ENCODE peak calls at places on chromosomes 2 and 18, in five cellular contexts. One of them, this sample, is unnamed.

GRCh38 chr18:30971338-30971956 is 71.1 kb downstream of the DSC3 start:
- DNase-seq in testis: no peak
- DNase-seq in HCT116: peak; percentile 34
- DNase-seq in ovary: no peak
- DNase-seq in A549: peak; percentile 16
- DNase-seq in this sample: no peak

GRCh38 chr18:26458526-26459232 is 89.7 kb downstream of the KCTD1 start:
- DNase-seq in ovary: no peak
- DNase-seq in HCT116: no peak
- DNase-seq in testis: no peak
- DNase-seq in A549: no peak
- DNase-seq in this sample: no peak

GRCh38 chr2:29066989-29067605 is 7.2 kb downstream of the PCARE start:
- DNase-seq in A549: no peak
- DNase-seq in HCT116: no peak
- DNase-seq in ovary: no peak
- DNase-seq in testis: no peak
- DNase-seq in this sample: peak; percentile 91

GRCh38 chr2:48170281-48170680 is 264.0 kb upstream of the FBXO11 start:
- DNase-seq in ovary: no peak
- DNase-seq in HCT116: no peak
- DNase-seq in A549: no peak
- DNase-seq in testis: no peak
- DNase-seq in this sample: no peak

GRCh38 chr2:102206666-102207341 is 20.0 kb downstream of the IL1RL2 start:
- DNase-seq in A549: no peak
- DNase-seq in ovary: no peak
- DNase-seq in testis: no peak
- DNase-seq in HCT116: no peak
- DNase-seq in this sample: peak; percentile 63

GRCh38 chr2:202135111-202135874 is 62.2 kb downstream of the KIAA2012 start:
- DNase-seq in HCT116: no peak
- DNase-seq in ovary: peak; percentile 87
- DNase-seq in A549: peak; percentile 78
- DNase-seq in testis: peak; percentile 79
- DNase-seq in this sample: peak; percentile 71

GRCh38 chr2:218438601-218439000 is 19.7 kb downstream of the VIL1 start:
- DNase-seq in testis: peak; percentile 61
- DNase-seq in HCT116: no peak
- DNase-seq in A549: no peak
- DNase-seq in ovary: peak; percentile 49
- DNase-seq in this sample: no peak

GRCh38 chr18:24426398-24427294 is at the start of gene IMPACT:
- DNase-seq in ovary: peak; percentile 89
- DNase-seq in testis: peak; percentile 89
- DNase-seq in HCT116: peak; percentile 54
- DNase-seq in A549: peak; percentile 82
- DNase-seq in this sample: peak; percentile 94

GRCh38 chr2:222892321-222892720 is 31.5 kb downstream of the ACSL3 start:
- DNase-seq in ovary: no peak
- DNase-seq in A549: no peak
- DNase-seq in HCT116: no peak
- DNase-seq in testis: no peak
- DNase-seq in this sample: no peak

GRCh38 chr2:224927671-224928173 is 114.5 kb downstream of the DOCK10 start:
- DNase-seq in ovary: no peak
- DNase-seq in testis: no peak
- DNase-seq in HCT116: no peak
- DNase-seq in A549: peak; percentile 42
- DNase-seq in this sample: no peak

GRCh38 chr2:11515441-11516071 is 18.3 kb upstream of the GREB1 start:
- DNase-seq in testis: no peak
- DNase-seq in ovary: peak; percentile 60
- DNase-seq in HCT116: no peak
- DNase-seq in A549: no peak
- DNase-seq in this sample: no peak

GRCh38 chr2:191851159-191851558 is 4.3 kb upstream of the CAVIN2 start:
- DNase-seq in A549: no peak
- DNase-seq in testis: no peak
- DNase-seq in HCT116: no peak
- DNase-seq in ovary: no peak
- DNase-seq in this sample: no peak

GRCh38 chr2:240588006-240588655 is 1.6 kb downstream of the CAPN10 start:
- DNase-seq in testis: no peak
- DNase-seq in ovary: no peak
- DNase-seq in A549: no peak
- DNase-seq in HCT116: no peak
- DNase-seq in this sample: no peak

GRCh38 chr2:232688201-232688600 is 8.9 kb upstream of the GIGYF2 start:
- DNase-seq in testis: no peak
- DNase-seq in A549: no peak
- DNase-seq in HCT116: no peak
- DNase-seq in ovary: no peak
- DNase-seq in this sample: peak; percentile 56

GRCh38 chr2:150023044-150023443 is 435.5 kb upstream of the MMADHC start:
- DNase-seq in ovary: no peak
- DNase-seq in HCT116: no peak
- DNase-seq in testis: no peak
- DNase-seq in A549: no peak
- DNase-seq in this sample: no peak

GRCh38 chr2:219331560-219332213 is 857 bp downstream of the RESP18 start:
- DNase-seq in HCT116: no peak
- DNase-seq in A549: no peak
- DNase-seq in testis: peak; percentile 65
- DNase-seq in ovary: peak; percentile 54
- DNase-seq in this sample: no peak

GRCh38 chr2:129336276-129336675 is 643.2 kb upstream of the RAB6C start:
- DNase-seq in testis: no peak
- DNase-seq in A549: no peak
- DNase-seq in HCT116: no peak
- DNase-seq in ovary: no peak
- DNase-seq in this sample: no peak

GRCh38 chr2:129337076-129337475 is 642.4 kb upstream of the RAB6C start:
- DNase-seq in A549: no peak
- DNase-seq in testis: no peak
- DNase-seq in HCT116: no peak
- DNase-seq in ovary: no peak
- DNase-seq in this sample: no peak

GRCh38 chr2:129334128-129334527 is 645.3 kb upstream of the RAB6C start:
- DNase-seq in A549: no peak
- DNase-seq in HCT116: no peak
- DNase-seq in testis: no peak
- DNase-seq in ovary: no peak
- DNase-seq in this sample: no peak

GRCh38 chr2:129331638-129332037 is 647.8 kb upstream of the RAB6C start:
- DNase-seq in ovary: no peak
- DNase-seq in HCT116: no peak
- DNase-seq in A549: no peak
- DNase-seq in testis: no peak
- DNase-seq in this sample: no peak

DNA sequence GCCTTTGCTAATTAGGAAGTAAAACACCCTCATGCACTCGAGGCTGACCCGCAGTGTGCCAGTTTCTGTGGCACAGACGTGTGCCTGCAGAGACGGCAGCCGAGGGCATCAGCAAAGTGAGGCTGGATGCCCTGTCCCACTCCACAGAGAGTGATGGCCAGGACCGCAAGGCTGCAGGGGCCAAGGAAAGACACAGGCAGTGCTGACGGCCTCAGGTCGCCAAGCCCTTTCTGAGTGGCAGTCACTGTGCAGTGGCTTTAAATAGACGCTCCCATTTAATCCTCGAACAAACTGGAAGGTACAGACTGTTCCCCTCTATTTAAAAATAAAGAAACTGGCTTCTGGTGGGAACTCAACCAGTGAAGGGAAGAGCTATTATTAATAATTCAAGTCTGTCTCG is 644.8 kb upstream of the RAB6C start:
- DNase-seq in A549: no peak
- DNase-seq in ovary: no peak
- DNase-seq in testis: no peak
- DNase-seq in HCT116: no peak
- DNase-seq in this sample: no peak
- TF ChIP-seq POLR2A in A549: no peak
- TF ChIP-seq POLR2A in ovary: no peak
- TF ChIP-seq POLR2A in testis: no peak
- TF ChIP-seq POLR2A in HCT116: no peak
- TF ChIP-seq POLR2A in this sample: no peak

GRCh38 chr18:63366991-63367240 is at the start of gene KDSR:
- DNase-seq in HCT116: no peak
- DNase-seq in ovary: no peak
- DNase-seq in testis: no peak
- DNase-seq in A549: no peak
- DNase-seq in this sample: no peak

GRCh38 chr18:63366270-63366990 is 576 bp downstream of the KDSR start:
- DNase-seq in HCT116: peak; percentile 32
- DNase-seq in ovary: peak; percentile 56
- DNase-seq in A549: peak; percentile 52
- DNase-seq in testis: peak; percentile 37
- DNase-seq in this sample: peak; percentile 51

GRCh38 chr18:63365909-63366269 is 1.1 kb downstream of the KDSR start:
- DNase-seq in testis: peak; percentile 42
- DNase-seq in HCT116: no peak
- DNase-seq in ovary: no peak
- DNase-seq in A549: no peak
- DNase-seq in this sample: no peak

GRCh38 chr18:63368611-63369010 is 1.6 kb upstream of the KDSR start:
- DNase-seq in ovary: no peak
- DNase-seq in A549: no peak
- DNase-seq in HCT116: no peak
- DNase-seq in testis: no peak
- DNase-seq in this sample: no peak

DNA sequence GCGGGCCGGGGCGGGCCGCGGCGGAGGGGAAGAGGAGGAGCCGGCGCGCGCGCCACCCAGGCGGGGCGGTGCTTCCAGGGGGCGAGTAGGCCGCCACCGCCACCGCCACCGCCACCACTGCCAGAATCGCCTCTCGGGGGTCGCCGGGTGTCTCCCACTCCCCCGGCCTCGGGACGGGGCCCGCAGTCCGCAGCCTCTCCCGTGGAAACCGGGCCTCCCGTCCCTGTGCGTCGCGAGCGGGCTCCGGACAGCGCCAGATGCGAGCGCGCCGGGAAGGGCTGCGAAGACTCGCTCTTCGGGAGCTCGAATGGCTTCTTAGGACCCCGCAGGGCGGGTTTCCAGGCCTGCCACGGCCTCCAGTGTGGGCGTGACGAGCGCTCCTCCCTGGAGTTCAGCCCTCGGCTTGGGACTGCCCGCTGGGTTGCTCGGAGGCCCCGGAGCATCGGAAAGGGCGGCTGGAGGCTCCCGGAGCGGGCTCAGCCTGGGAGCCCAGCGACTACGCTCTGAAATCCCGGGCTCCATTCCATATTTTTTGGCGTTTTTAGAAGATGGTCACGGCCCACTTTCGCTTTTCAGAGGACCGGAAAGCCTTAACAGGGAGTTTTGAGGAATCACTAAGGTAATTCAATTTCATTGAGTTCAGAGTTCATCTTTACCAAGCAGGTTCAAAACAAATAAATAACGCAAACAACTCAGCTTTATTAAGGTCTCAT is 391 bp upstream of the KDSR start:
- DNase-seq in ovary: peak; percentile 96
- DNase-seq in HCT116: peak; percentile 94
- DNase-seq in A549: peak; percentile 96
- DNase-seq in testis: peak; percentile 96
- DNase-seq in this sample: peak; percentile 94
- TF ChIP-seq POLR2A in ovary: peak; percentile 88
- TF ChIP-seq POLR2A in HCT116: peak; percentile 89
- TF ChIP-seq POLR2A in A549: peak; percentile 77
- TF ChIP-seq POLR2A in testis: peak; percentile 3
- TF ChIP-seq POLR2A in this sample: no peak

GRCh38 chr18:3236470-3236869 is 11.1 kb upstream of the MYL12A start:
- DNase-seq in ovary: no peak
- DNase-seq in testis: no peak
- DNase-seq in A549: no peak
- DNase-seq in HCT116: no peak
- DNase-seq in this sample: no peak

GRCh38 chr18:3235846-3236245 is 11.8 kb upstream of the MYL12A start:
- DNase-seq in testis: no peak
- DNase-seq in A549: no peak
- DNase-seq in HCT116: no peak
- DNase-seq in ovary: no peak
- DNase-seq in this sample: no peak

GRCh38 chr18:3233004-3233403 is 13.2 kb upstream of the MYOM1 start:
- DNase-seq in HCT116: no peak
- DNase-seq in ovary: no peak
- DNase-seq in testis: no peak
- DNase-seq in A549: no peak
- DNase-seq in this sample: no peak

GRCh38 chr18:3234457-3234856 is 13.1 kb upstream of the MYL12A start:
- DNase-seq in testis: no peak
- DNase-seq in ovary: no peak
- DNase-seq in HCT116: no peak
- DNase-seq in A549: no peak
- DNase-seq in this sample: no peak

DNA sequence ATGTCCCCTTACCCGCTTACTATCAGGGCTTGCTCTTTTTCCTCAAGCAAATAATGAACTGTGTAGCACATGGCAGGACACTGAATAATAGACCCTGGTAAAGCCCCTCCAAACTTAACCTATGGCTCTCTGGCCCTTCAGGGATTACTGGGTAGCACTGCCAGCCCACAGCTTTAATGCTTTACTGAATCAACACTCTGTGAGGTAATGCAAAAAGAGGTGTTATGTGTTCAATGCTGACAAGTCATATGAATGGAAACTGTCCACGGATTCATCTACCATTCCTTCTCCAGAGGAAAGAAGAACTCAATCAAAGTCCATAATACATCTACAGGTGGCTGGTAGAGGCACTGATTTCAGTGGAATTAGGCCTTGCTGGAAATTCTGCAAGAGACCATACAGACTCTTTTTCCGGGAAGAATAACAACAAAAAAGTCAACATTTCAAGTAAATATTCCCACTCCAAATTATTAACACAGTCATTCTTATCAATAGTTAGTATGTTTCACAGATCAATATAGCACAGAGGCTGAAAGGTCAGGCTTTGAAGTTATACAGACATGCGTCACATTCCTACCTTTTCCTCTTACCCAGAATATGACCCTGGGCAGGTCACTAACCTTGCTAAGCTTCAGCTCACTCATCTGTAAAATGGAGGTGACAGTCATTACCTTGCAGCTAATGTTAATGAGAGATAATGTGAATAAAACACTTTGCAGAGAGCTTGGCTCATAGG is 13.8 kb upstream of the MYOM1 start:
- DNase-seq in HCT116: no peak
- DNase-seq in ovary: no peak
- DNase-seq in A549: no peak
- DNase-seq in testis: no peak
- DNase-seq in this sample: no peak
- TF ChIP-seq POLR2A in HCT116: no peak
- TF ChIP-seq POLR2A in ovary: no peak
- TF ChIP-seq POLR2A in A549: no peak
- TF ChIP-seq POLR2A in testis: no peak
- TF ChIP-seq POLR2A in this sample: no peak

DNA sequence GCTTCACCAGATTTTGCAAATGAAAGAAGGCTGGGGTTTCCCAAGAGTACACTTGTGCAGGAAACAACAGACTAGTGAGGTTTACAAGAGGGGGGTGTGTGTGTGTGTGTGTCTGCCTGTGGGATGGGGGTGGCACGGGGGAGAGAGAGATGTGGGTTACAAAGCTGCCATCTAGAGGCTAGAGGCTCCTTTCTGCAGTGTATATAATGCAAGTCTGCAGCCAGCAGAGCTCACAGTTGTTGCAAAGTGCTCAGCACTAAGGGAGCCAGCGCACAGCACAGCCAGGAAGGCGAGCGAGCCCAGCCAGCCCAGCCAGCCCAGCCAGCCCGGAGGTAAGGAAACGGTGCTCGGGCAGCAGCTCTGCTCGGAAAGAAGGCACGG is at the start of gene ACKR3:
- DNase-seq in HCT116: peak; percentile 21
- DNase-seq in testis: peak; percentile 92
- DNase-seq in ovary: peak; percentile 57
- DNase-seq in A549: peak; percentile 76
- DNase-seq in this sample: peak; percentile 94
- TF ChIP-seq POLR2A in HCT116: no peak
- TF ChIP-seq POLR2A in testis: peak; percentile 13
- TF ChIP-seq POLR2A in ovary: no peak
- TF ChIP-seq POLR2A in A549: peak; percentile 33
- TF ChIP-seq POLR2A in this sample: no peak